ENCODE peak calls at places on chromosomes 1 and 21, in six cellular contexts. A is GOT3; H is amniotic stem cell; Y is central memory CD4-positive, alpha-beta T cell; V is PC-9; B is AG10803. F is an unnamed sample.

GRCh38 chr1:61253059-61253735 is 170.8 kb downstream of the NFIA start:
- DNase-seq in H (no peak), V (peak; percentile 81), B (peak; percentile 57), Y (no peak), A (no peak), F (peak; percentile 96)

GRCh38 chr1:231421616-231421970 is 494 bp downstream of the EGLN1 start:
- DNase-seq in B (peak; percentile 44), A (peak; percentile 40), H (no peak), Y (peak; percentile 50), V (peak; percentile 42), F (peak; percentile 82)

GRCh38 chr1:198064181-198064580 is 92.6 kb upstream of the NEK7 start:
- DNase-seq in Y (no peak), H (peak; percentile 48), V (no peak), A (no peak), B (peak; percentile 7), F (no peak)

GRCh38 chr1:54804471-54805132 is 3.5 kb upstream of the TTC22 start:
- DNase-seq in H (no peak), B (no peak), Y (no peak), A (no peak), V (peak; percentile 87), F (no peak)

GRCh38 chr21:43917515-43918384 is 52.7 kb downstream of the AGPAT3 start:
- DNase-seq in B (no peak), H (no peak), Y (no peak), A (no peak), V (no peak), F (peak; percentile 32)

GRCh38 chr1:9165396-9165795 is 36.5 kb upstream of the GPR157 start:
- DNase-seq in B (no peak), V (peak; percentile 61), A (no peak), H (no peak), Y (no peak), F (no peak)

GRCh38 chr1:156766288-156767100 is 841 bp upstream of the PRCC start:
- DNase-seq in V (peak; percentile 39), A (no peak), H (no peak), Y (no peak), B (peak; percentile 12), F (no peak)

GRCh38 chr1:203289281-203289981 is 15.9 kb upstream of the BTG2 start:
- DNase-seq in H (no peak), A (no peak), V (no peak), B (no peak), Y (peak; percentile 94), F (peak; percentile 52)

GRCh38 chr1:199616947-199617346 is 410.6 kb upstream of the NR5A2 start:
- DNase-seq in A (no peak), V (no peak), H (no peak), Y (no peak), B (no peak), F (no peak)

GRCh38 chr1:36511804-36512798 is 29.4 kb upstream of the CSF3R start:
- DNase-seq in H (no peak), Y (no peak), A (no peak), V (peak; percentile 41), B (no peak), F (no peak)

GRCh38 chr1:113401067-113401466 is 10.8 kb downstream of the MAGI3 start:
- DNase-seq in Y (no peak), B (no peak), V (no peak), H (no peak), A (no peak), F (peak; percentile 20)

GRCh38 chr1:28822779-28823178 is 10.8 kb downstream of the OPRD1 start:
- DNase-seq in Y (no peak), H (no peak), V (no peak), A (no peak), B (peak; percentile 9), F (no peak)

GRCh38 chr1:214615871-214616270 is 12.9 kb downstream of the CENPF start:
- DNase-seq in H (no peak), A (no peak), B (peak; percentile 44), Y (no peak), V (no peak), F (no peak)

GRCh38 chr1:18481190-18481920 is 625 bp downstream of the KLHDC7A start:
- DNase-seq in H (no peak), Y (no peak), V (no peak), B (no peak), A (no peak), F (no peak)

GRCh38 chr1:26574690-26575349 is 45.3 kb downstream of the RPS6KA1 start:
- DNase-seq in H (no peak), B (peak; percentile 46), A (no peak), Y (no peak), V (no peak), F (peak; percentile 16)

GRCh38 chr1:218967836-218968235 is 205.8 kb upstream of the LYPLAL1 start:
- DNase-seq in H (no peak), B (peak; percentile 12), Y (no peak), A (no peak), V (no peak), F (no peak)

GRCh38 chr1:234484991-234485739 is 6.2 kb upstream of the TARBP1 start:
- DNase-seq in V (no peak), B (no peak), A (no peak), H (no peak), Y (no peak), F (no peak)

GRCh38 chr21:43881283-43881682 is 16.3 kb downstream of the AGPAT3 start:
- DNase-seq in A (no peak), B (no peak), H (no peak), V (no peak), Y (no peak), F (peak; percentile 15)

GRCh38 chr21:34886554-34887385 is 162.3 kb downstream of the RUNX1 start:
- DNase-seq in A (no peak), V (no peak), B (peak; percentile 33), H (no peak), Y (no peak), F (peak; percentile 53)

GRCh38 chr1:67138813-67139539 is 4.2 kb upstream of the C1orf141 start:
- DNase-seq in V (no peak), B (no peak), A (no peak), Y (no peak), H (no peak), F (no peak)

GRCh38 chr1:218164930-218165686 is 120.0 kb upstream of the RRP15 start:
- DNase-seq in B (no peak), Y (no peak), V (no peak), A (no peak), H (no peak), F (no peak)

GRCh38 chr1:161119017-161119378 is 1.1 kb downstream of the NIT1 start:
- DNase-seq in Y (no peak), B (no peak), V (no peak), A (no peak), H (no peak), F (peak; percentile 77)

GRCh38 chr1:201999625-202000238 is 10.7 kb upstream of the ELF3 start:
- DNase-seq in H (no peak), Y (no peak), A (no peak), B (peak; percentile 42), V (peak; percentile 60), F (peak; percentile 66)

GRCh38 chr1:14310491-14310890 is 288.0 kb upstream of the KAZN start:
- DNase-seq in H (no peak), V (no peak), Y (no peak), B (no peak), A (no peak), F (no peak)

GRCh38 chr1:28518745-28519341 is 13.0 kb downstream of the RCC1 start:
- DNase-seq in Y (no peak), B (no peak), V (peak; percentile 44), A (no peak), H (no peak), F (no peak)

GRCh38 chr1:242731446-242731845 is 206.9 kb upstream of the PLD5 start:
- DNase-seq in Y (no peak), A (no peak), V (no peak), B (no peak), H (no peak), F (no peak)

GRCh38 chr1:15760520-15761211 is 2.1 kb downstream of the FBLIM1 start:
- DNase-seq in B (peak; percentile 57), A (no peak), V (no peak), H (no peak), Y (no peak), F (no peak)

GRCh38 chr1:46440478-46440877 is 46.4 kb downstream of the FAAH start:
- DNase-seq in V (no peak), A (no peak), H (no peak), B (no peak), Y (no peak), F (no peak)

GRCh38 chr1:212488436-212489283 is 55.9 kb downstream of the NENF start:
- DNase-seq in A (no peak), Y (no peak), H (no peak), B (peak; percentile 72), V (peak; percentile 97), F (peak; percentile 84)

GRCh38 chr1:227732586-227733308 is 2.4 kb downstream of the JMJD4 start:
- DNase-seq in B (no peak), Y (no peak), A (no peak), H (no peak), V (no peak), F (no peak)

GRCh38 chr1:32772281-32773017 is 44.7 kb downstream of the YARS1 start:
- DNase-seq in H (no peak), Y (no peak), A (no peak), B (no peak), V (no peak), F (no peak)

GRCh38 chr1:202605515-202605914 is 104.7 kb downstream of the SYT2 start:
- DNase-seq in A (no peak), H (no peak), B (no peak), V (no peak), Y (no peak), F (no peak)

GRCh38 chr1:241658081-241658793 is 6.2 kb downstream of the WDR64 start:
- DNase-seq in H (no peak), Y (no peak), V (peak; percentile 46), A (no peak), B (peak; percentile 44), F (no peak)

GRCh38 chr1:61202854-61203603 is 120.7 kb downstream of the NFIA start:
- DNase-seq in B (peak; percentile 57), Y (no peak), V (no peak), H (no peak), A (no peak), F (no peak)

GRCh38 chr1:14921057-14921456 is 232.5 kb upstream of the TMEM51 start:
- DNase-seq in A (no peak), B (peak; percentile 44), V (no peak), Y (no peak), H (no peak), F (no peak)

F was measured in erythroblast.